ENCODE peak calls at places on chromosomes 5 and 9, in seven cellular contexts. T, C, P, F, L, G and I are unnamed samples.

GRCh38 chr9:9914174-9914573 is 698.6 kb downstream of the PTPRD start:
- DNase-seq in P (no peak), L (no peak), T (no peak), C (no peak), G (no peak), F (no peak), I (no peak)

GRCh38 chr9:3980771-3981170 is 319.1 kb downstream of the GLIS3 start:
- DNase-seq in T (no peak), P (no peak), C (no peak), F (no peak), L (no peak), G (no peak), I (no peak)

GRCh38 chr5:111603446-111603827 is 91.1 kb upstream of the STARD4 start:
- DNase-seq in G (no peak), T (peak), C (no peak), L (no peak), P (no peak), F (no peak), I (no peak)

GRCh38 chr5:60077292-60077691 is 183.8 kb upstream of the PDE4D start:
- DNase-seq in T (no peak), P (no peak), C (no peak), F (no peak), G (no peak), L (no peak), I (no peak)

GRCh38 chr5:106376522-106376921 is 1294.2 kb downstream of the EFNA5 start:
- DNase-seq in T (no peak), L (no peak), P (no peak), G (no peak), C (no peak), F (no peak), I (no peak)

GRCh38 chr9:93532121-93532520 is 44.3 kb upstream of the PHF2 start:
- DNase-seq in T (no peak), P (no peak), F (no peak), G (no peak), L (no peak), C (no peak), I (no peak)

GRCh38 chr5:17743580-17744435 is 109.5 kb downstream of the TAF11L14 start:
- DNase-seq in L (no peak), C (no peak), F (no peak), G (no peak), T (no peak), P (no peak), I (no peak)

GRCh38 chr9:37309136-37309535 is 113.4 kb upstream of the GRHPR start:
- DNase-seq in T (no peak), F (no peak), L (no peak), G (no peak), C (no peak), P (no peak), I (peak)

GRCh38 chr9:93126825-93127368 is 7.2 kb downstream of the NINJ1 start:
- DNase-seq in F (peak), T (peak), C (no peak), G (no peak), L (no peak), P (no peak), I (no peak)

GRCh38 chr5:2131826-2132496 is 249.2 kb upstream of the IRX4 start:
- DNase-seq in P (no peak), C (no peak), G (no peak), T (no peak), F (no peak), L (no peak), I (no peak)

GRCh38 chr9:2291980-2292704 is 277.0 kb downstream of the SMARCA2 start:
- DNase-seq in G (no peak), F (no peak), P (no peak), T (no peak), L (no peak), C (no peak), I (no peak)

GRCh38 chr5:157941616-157942015 is 82.7 kb upstream of the CLINT1 start:
- DNase-seq in L (no peak), T (no peak), C (no peak), G (no peak), F (no peak), P (no peak), I (no peak)

GRCh38 chr5:150217874-150218692 is 28.2 kb downstream of the SLC6A7 start:
- DNase-seq in L (peak), T (peak), G (peak), P (peak), C (peak), F (peak), I (peak)

GRCh38 chr9:124487491-124488182 is 19.6 kb downstream of the NR5A1 start:
- DNase-seq in T (no peak), L (no peak), P (no peak), F (no peak), G (no peak), C (no peak), I (no peak)

GRCh38 chr5:126998895-126999570 is 31.3 kb downstream of the MARCHF3 start:
- DNase-seq in F (no peak), P (no peak), T (no peak), C (no peak), G (no peak), L (no peak), I (no peak)

GRCh38 chr9:33211695-33212393 is 28.1 kb upstream of the SPINK4 start:
- DNase-seq in T (no peak), C (no peak), L (no peak), P (peak), G (no peak), F (no peak), I (no peak)

GRCh38 chr5:146447734-146448380 is 724 bp downstream of the TCERG1 start:
- DNase-seq in T (peak), P (no peak), F (peak), C (no peak), G (no peak), L (no peak), I (peak)

GRCh38 chr5:149550267-149550582 is 1.0 kb downstream of the CSNK1A1 start:
- DNase-seq in T (peak), F (no peak), G (no peak), P (no peak), C (peak), L (no peak), I (peak)

GRCh38 chr9:126894052-126894603 is 20.5 kb upstream of the RALGPS1 start:
- DNase-seq in C (no peak), F (no peak), G (no peak), T (no peak), L (no peak), P (no peak), I (no peak)

GRCh38 chr5:66209350-66209749 is 65.2 kb downstream of the SREK1 start:
- DNase-seq in C (no peak), P (peak), T (no peak), L (no peak), F (no peak), G (no peak), I (no peak)

GRCh38 chr9:114387678-114388431 is at the start of gene AKNA:
- DNase-seq in F (peak), G (peak), T (peak), L (no peak), P (no peak), C (peak), I (no peak)

GRCh38 chr5:125109293-125109692 is 362.9 kb upstream of the ZNF608 start:
- DNase-seq in T (no peak), F (no peak), G (no peak), P (no peak), L (no peak), C (no peak), I (no peak)

GRCh38 chr5:75611324-75612210 is at the start of gene ANKDD1B:
- DNase-seq in L (no peak), C (no peak), P (peak), G (peak), F (peak), T (peak), I (peak)

GRCh38 chr5:88672644-88673493 is 210.1 kb downstream of the MEF2C start:
- DNase-seq in F (no peak), T (no peak), G (no peak), L (no peak), P (no peak), C (no peak), I (no peak)

GRCh38 chr5:135033866-135034185 is 202 bp downstream of the PITX1 start:
- DNase-seq in L (no peak), G (no peak), P (no peak), C (no peak), T (no peak), F (no peak), I (no peak)

GRCh38 chr5:93107828-93108520 is 473.0 kb downstream of the NR2F1-AS1 start:
- DNase-seq in G (no peak), C (no peak), T (no peak), F (no peak), P (no peak), L (no peak), I (no peak)

GRCh38 chr9:4741365-4742031 is 496 bp upstream of the AK3 start:
- DNase-seq in C (no peak), G (peak), T (peak), L (no peak), F (peak), P (peak), I (peak)

GRCh38 chr5:102231693-102232619 is 64.1 kb downstream of the SLCO4C1 start:
- DNase-seq in L (no peak), T (no peak), F (no peak), P (no peak), G (no peak), C (no peak), I (no peak)

GRCh38 chr9:37174247-37174646 is 53.9 kb downstream of the ZCCHC7 start:
- DNase-seq in L (no peak), F (no peak), P (no peak), C (no peak), T (peak), G (no peak), I (no peak)

GRCh38 chr9:129640086-129640870 is 1.7 kb downstream of the ASB6 start:
- DNase-seq in T (no peak), P (no peak), F (no peak), C (no peak), L (no peak), G (no peak), I (no peak)

GRCh38 chr9:129640871-129641750 is 840 bp downstream of the ASB6 start:
- DNase-seq in P (no peak), T (no peak), L (no peak), G (no peak), F (peak), C (no peak), I (peak)

GRCh38 chr9:129643706-129644105 is 1.8 kb upstream of the ASB6 start:
- DNase-seq in G (no peak), C (no peak), P (no peak), F (peak), L (no peak), T (no peak), I (no peak)

GRCh38 chr9:129639756-129640085 is 2.2 kb downstream of the ASB6 start:
- DNase-seq in F (no peak), P (no peak), T (no peak), C (no peak), G (no peak), L (no peak), I (no peak)

DNA sequence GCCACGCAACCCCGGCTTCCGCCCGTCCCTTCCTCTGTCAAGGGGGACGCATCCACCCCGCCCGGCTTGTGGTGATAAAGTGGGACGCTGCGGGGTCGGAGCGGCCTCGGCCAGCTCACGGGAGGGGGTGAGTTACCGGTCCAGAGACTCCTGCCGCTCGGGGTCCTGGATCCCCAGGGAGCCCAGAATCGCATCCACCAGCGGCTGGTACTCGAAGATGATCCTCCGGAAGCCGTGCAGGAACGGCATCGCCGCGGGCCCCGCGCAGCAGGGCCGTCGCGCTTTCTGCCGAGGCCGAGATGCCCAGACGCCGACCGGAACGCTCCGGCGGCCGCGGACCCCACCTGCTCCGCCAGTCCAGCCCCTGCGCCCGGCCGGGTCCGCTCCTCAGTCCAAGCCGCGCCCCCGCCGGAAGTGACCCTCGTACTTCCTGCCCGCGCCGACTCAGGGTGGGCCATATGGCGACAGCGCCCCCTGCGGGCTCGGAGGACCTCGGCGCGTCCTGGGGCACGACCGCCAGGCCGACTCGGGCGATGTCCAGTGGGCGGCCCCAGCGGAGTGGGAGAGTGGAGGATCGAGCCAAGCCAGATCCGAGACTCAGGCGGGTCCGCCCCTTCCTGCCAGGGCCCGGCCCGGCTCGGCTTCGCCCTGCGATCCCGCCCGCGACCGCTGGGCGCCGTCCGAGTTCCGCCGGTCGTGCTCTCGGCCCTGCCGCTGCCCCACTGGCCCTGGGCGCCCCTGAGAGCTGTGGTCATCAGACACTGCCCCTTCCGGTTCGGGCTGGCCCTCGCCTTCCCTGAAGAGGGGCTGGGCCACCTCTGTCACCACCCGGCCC is at the start of gene ASB6:
- DNase-seq in F (peak), C (peak), L (peak), T (peak), P (peak), G (peak), I (peak)
- TF ChIP-seq POLR2A in F (no peak), C (no peak), L (peak), T (peak), P (peak), G (peak), I (peak)

GRCh38 chr5:55384072-55384471 is 76.3 kb downstream of the MTREX start:
- DNase-seq in P (no peak), C (no peak), F (no peak), G (no peak), T (no peak), L (no peak), I (no peak)
- TF ChIP-seq POLR2A in P (no peak), C (no peak), F (no peak), G (no peak), T (no peak), L (no peak), I (no peak)

DNA sequence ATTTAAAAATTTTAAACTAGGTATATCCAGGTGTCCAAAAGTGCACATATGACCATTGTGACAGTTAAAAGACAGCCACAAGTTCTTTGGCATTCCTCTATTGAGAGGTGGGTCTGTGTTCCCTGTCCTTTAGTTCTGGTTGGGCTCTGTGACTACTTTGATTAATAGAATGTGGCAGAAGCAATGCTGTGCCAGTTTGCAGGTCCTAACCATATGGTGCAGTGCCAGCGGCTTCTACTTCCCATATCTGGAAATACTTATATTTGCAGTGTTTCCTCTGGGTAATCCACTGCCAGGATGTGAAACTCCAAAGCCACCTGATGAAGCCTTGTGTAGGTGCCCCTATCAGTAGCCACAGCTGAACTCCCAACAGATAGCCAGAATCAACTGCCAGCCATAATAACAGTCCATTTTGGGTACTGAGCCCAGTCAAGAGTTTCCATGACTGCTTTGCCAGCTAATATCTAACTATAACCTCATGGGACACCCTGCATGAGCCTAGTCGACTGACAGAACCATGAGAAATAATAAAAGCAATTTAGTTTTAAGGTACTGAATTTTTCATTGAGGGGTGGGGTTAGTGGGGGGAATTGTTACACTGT is 361.0 kb upstream of the SEMA6A start:
- DNase-seq in T (no peak), L (no peak), G (no peak), P (no peak), F (no peak), C (no peak), I (no peak)
- TF ChIP-seq POLR2A in T (no peak), L (no peak), G (no peak), P (no peak), F (no peak), C (no peak), I (no peak)

GRCh38 chr9:127979333-127980055 is 1.3 kb downstream of the EEIG1 start:
- DNase-seq in L (no peak), P (no peak), G (no peak), T (peak), C (no peak), F (peak), I (peak)
- TF ChIP-seq POLR2A in L (peak), P (no peak), G (no peak), T (no peak), C (no peak), F (no peak), I (no peak)